ENCODE peak calls at places on chromosomes 13 and 19, in seven cellular contexts. One of them, this sample, is unnamed.

GRCh38 chr19:2668188-2668763 is 34.2 kb downstream of the GNG7 start:
- DNase-seq in NCI-H1436: no peak
- DNase-seq in stimulated activated CD8-positive, alpha-beta memory T cell treated with anti-CD3 and anti-CD28 coated beads, Interleukin-15, amount 100 ng/mL, for 24 hours: no peak
- DNase-seq in HCT116: no peak
- DNase-seq in fibroblast of lung: no peak
- DNase-seq in fibroblast of pulmonary artery: no peak
- DNase-seq in lung: no peak
- DNase-seq in this sample: no peak

GRCh38 chr13:44050450-44051063 is 170.9 kb downstream of the LACC1 start:
- DNase-seq in fibroblast of lung: no peak
- DNase-seq in lung: no peak
- DNase-seq in fibroblast of pulmonary artery: peak; percentile 63
- DNase-seq in HCT116: peak; percentile 32
- DNase-seq in stimulated activated CD8-positive, alpha-beta memory T cell treated with anti-CD3 and anti-CD28 coated beads, Interleukin-15, amount 100 ng/mL, for 24 hours: no peak
- DNase-seq in NCI-H1436: peak; percentile 23
- DNase-seq in this sample: no peak

GRCh38 chr13:113649212-113649611 is 8.8 kb downstream of the ATP4B start:
- DNase-seq in HCT116: no peak
- DNase-seq in stimulated activated CD8-positive, alpha-beta memory T cell treated with anti-CD3 and anti-CD28 coated beads, Interleukin-15, amount 100 ng/mL, for 24 hours: no peak
- DNase-seq in lung: no peak
- DNase-seq in NCI-H1436: no peak
- DNase-seq in fibroblast of pulmonary artery: no peak
- DNase-seq in fibroblast of lung: no peak
- DNase-seq in this sample: no peak

GRCh38 chr13:50080856-50081105 is 65.5 kb downstream of the KCNRG start:
- DNase-seq in NCI-H1436: no peak
- DNase-seq in fibroblast of pulmonary artery: peak; percentile 44
- DNase-seq in fibroblast of lung: no peak
- DNase-seq in stimulated activated CD8-positive, alpha-beta memory T cell treated with anti-CD3 and anti-CD28 coated beads, Interleukin-15, amount 100 ng/mL, for 24 hours: no peak
- DNase-seq in HCT116: no peak
- DNase-seq in lung: no peak
- DNase-seq in this sample: no peak

GRCh38 chr19:13154911-13155471 is 4.8 kb downstream of the IER2 start:
- DNase-seq in lung: peak; percentile 90
- DNase-seq in stimulated activated CD8-positive, alpha-beta memory T cell treated with anti-CD3 and anti-CD28 coated beads, Interleukin-15, amount 100 ng/mL, for 24 hours: no peak
- DNase-seq in fibroblast of pulmonary artery: peak; percentile 81
- DNase-seq in fibroblast of lung: peak; percentile 65
- DNase-seq in NCI-H1436: peak; percentile 50
- DNase-seq in HCT116: peak; percentile 91
- DNase-seq in this sample: peak; percentile 89

GRCh38 chr13:30722361-30722760 is 13.0 kb upstream of the ALOX5AP start:
- DNase-seq in stimulated activated CD8-positive, alpha-beta memory T cell treated with anti-CD3 and anti-CD28 coated beads, Interleukin-15, amount 100 ng/mL, for 24 hours: no peak
- DNase-seq in fibroblast of pulmonary artery: no peak
- DNase-seq in fibroblast of lung: no peak
- DNase-seq in HCT116: no peak
- DNase-seq in NCI-H1436: no peak
- DNase-seq in lung: no peak
- DNase-seq in this sample: no peak

GRCh38 chr13:33610471-33611015 is 207.4 kb upstream of the RFC3 start:
- DNase-seq in HCT116: no peak
- DNase-seq in stimulated activated CD8-positive, alpha-beta memory T cell treated with anti-CD3 and anti-CD28 coated beads, Interleukin-15, amount 100 ng/mL, for 24 hours: peak; percentile 21
- DNase-seq in fibroblast of pulmonary artery: peak; percentile 13
- DNase-seq in lung: no peak
- DNase-seq in fibroblast of lung: peak; percentile 56
- DNase-seq in NCI-H1436: no peak
- DNase-seq in this sample: no peak

GRCh38 chr13:66069570-66069969 is 1160.6 kb downstream of the PCDH9 start:
- DNase-seq in fibroblast of pulmonary artery: no peak
- DNase-seq in stimulated activated CD8-positive, alpha-beta memory T cell treated with anti-CD3 and anti-CD28 coated beads, Interleukin-15, amount 100 ng/mL, for 24 hours: no peak
- DNase-seq in NCI-H1436: no peak
- DNase-seq in lung: no peak
- DNase-seq in fibroblast of lung: peak; percentile 69
- DNase-seq in HCT116: no peak
- DNase-seq in this sample: no peak

GRCh38 chr13:28655566-28655965 is 3.4 kb upstream of the POMP start:
- DNase-seq in NCI-H1436: no peak
- DNase-seq in fibroblast of lung: peak; percentile 69
- DNase-seq in stimulated activated CD8-positive, alpha-beta memory T cell treated with anti-CD3 and anti-CD28 coated beads, Interleukin-15, amount 100 ng/mL, for 24 hours: no peak
- DNase-seq in HCT116: no peak
- DNase-seq in fibroblast of pulmonary artery: peak; percentile 60
- DNase-seq in lung: no peak
- DNase-seq in this sample: no peak

GRCh38 chr19:6141217-6141616 is 5.8 kb downstream of the ACSBG2 start:
- DNase-seq in lung: no peak
- DNase-seq in HCT116: no peak
- DNase-seq in stimulated activated CD8-positive, alpha-beta memory T cell treated with anti-CD3 and anti-CD28 coated beads, Interleukin-15, amount 100 ng/mL, for 24 hours: no peak
- DNase-seq in fibroblast of lung: no peak
- DNase-seq in NCI-H1436: no peak
- DNase-seq in fibroblast of pulmonary artery: no peak
- DNase-seq in this sample: no peak